ENCODE peak calls at places on chromosomes 5 and 9, in five cellular contexts. E is mesendoderm, I is IMR-90, K is SW 1271, H is retina. U is an unnamed sample.
A peak's percentile ranks its signal among the peaks of the same experiment; 100 is the strongest.

GRCh38 chr5:95352686-95353085 is 38.5 kb upstream of the FAM81B start:
- DNase-seq in E (no peak), I (no peak), K (no peak), H (no peak), U (no peak)

GRCh38 chr5:142398719-142399034 is 73.9 kb upstream of the SPRY4 start:
- DNase-seq in E (no peak), I (no peak), K (no peak), H (no peak), U (no peak)

GRCh38 chr9:95305770-95306492 is 11.6 kb downstream of the FANCC start:
- DNase-seq in E (no peak), I (peak; percentile 55), K (no peak), H (no peak), U (peak; percentile 23)

GRCh38 chr5:141879941-141880738 is 1.9 kb upstream of the PCDH1 start:
- DNase-seq in E (no peak), I (no peak), K (no peak), H (peak; percentile 32), U (no peak)

GRCh38 chr5:177416334-177416733 is 7.0 kb upstream of the F12 start:
- DNase-seq in E (no peak), I (peak; percentile 35), K (no peak), H (no peak), U (peak; percentile 72)

GRCh38 chr5:91217859-91218258 is 165.3 kb downstream of the ARRDC3 start:
- DNase-seq in E (no peak), I (no peak), K (no peak), H (no peak), U (no peak)

GRCh38 chr9:87271696-87272477 is 225.8 kb upstream of the DAPK1 start:
- DNase-seq in E (no peak), I (peak; percentile 13), K (no peak), H (no peak), U (no peak)

GRCh38 chr5:176810084-176810597 is at the start of gene UNC5A:
- DNase-seq in E (peak; percentile 73), I (peak; percentile 17), K (no peak), H (peak; percentile 87), U (peak; percentile 36)

GRCh38 chr5:171606414-171607024 is 179.1 kb upstream of the SMIM23 start:
- DNase-seq in E (no peak), I (peak; percentile 10), K (no peak), H (no peak), U (peak; percentile 10)

GRCh38 chr9:125343518-125344284 is 82.1 kb downstream of the GAPVD1 start:
- DNase-seq in E (peak; percentile 96), I (peak; percentile 76), K (no peak), H (peak; percentile 3), U (peak; percentile 63)

GRCh38 chr5:4370218-4370617 is 769.9 kb upstream of the ADAMTS16 start:
- DNase-seq in E (no peak), I (no peak), K (no peak), H (no peak), U (no peak)

GRCh38 chr9:115146581-115147021 is 28.6 kb upstream of the TNC start:
- DNase-seq in E (peak; percentile 93), I (peak; percentile 96), K (no peak), H (no peak), U (peak; percentile 77)

GRCh38 chr9:3732077-3733038 is 206.6 kb upstream of the RFX3 start:
- DNase-seq in E (peak; percentile 88), I (peak; percentile 90), K (no peak), H (peak; percentile 87), U (peak; percentile 92)

GRCh38 chr9:114153761-114154596 is 1.4 kb upstream of the COL27A1 start:
- DNase-seq in E (peak; percentile 85), I (peak; percentile 25), K (peak; percentile 14), H (peak; percentile 54), U (no peak)

GRCh38 chr9:2018764-2019548 is 3.8 kb downstream of the SMARCA2 start:
- DNase-seq in E (no peak), I (no peak), K (no peak), H (peak; percentile 14), U (no peak)

GRCh38 chr9:131530930-131531832 is at the start of gene UCK1:
- DNase-seq in E (peak; percentile 88), I (peak; percentile 62), K (peak; percentile 49), H (peak; percentile 95), U (peak; percentile 80)

GRCh38 chr5:142749321-142749720 is 20.9 kb upstream of the ARHGAP26 start:
- DNase-seq in E (peak; percentile 57), I (peak; percentile 77), K (no peak), H (no peak), U (peak; percentile 67)

GRCh38 chr5:84237126-84237525 is 147.6 kb downstream of the EDIL3 start:
- DNase-seq in E (no peak), I (no peak), K (no peak), H (no peak), U (no peak)

GRCh38 chr9:123375725-123376132 is 19.7 kb downstream of the CRB2 start:
- DNase-seq in E (peak; percentile 78), I (no peak), K (no peak), H (peak; percentile 62), U (no peak)

GRCh38 chr5:59460368-59461153 is 433.0 kb downstream of the PDE4D start:
- DNase-seq in E (peak; percentile 26), I (no peak), K (no peak), H (peak; percentile 50), U (no peak)

GRCh38 chr5:92353107-92354030 is 970.3 kb upstream of the ARRDC3 start:
- DNase-seq in E (no peak), I (peak; percentile 64), K (no peak), H (no peak), U (peak; percentile 18)

GRCh38 chr5:110757118-110757729 is 18.4 kb downstream of the SLC25A46 start:
- DNase-seq in E (peak; percentile 55), I (peak; percentile 60), K (no peak), H (peak; percentile 27), U (peak; percentile 77)

GRCh38 chr5:75707911-75708509 is 9.2 kb downstream of the POC5 start:
- DNase-seq in E (no peak), I (peak; percentile 9), K (no peak), H (no peak), U (no peak)

GRCh38 chr9:117412841-117413240 is 2.0 kb downstream of the ASTN2 start:
- DNase-seq in E (peak; percentile 5), I (no peak), K (no peak), H (peak; percentile 49), U (no peak)

GRCh38 chr5:67552773-67553172 is 356.2 kb upstream of the CD180 start:
- DNase-seq in E (no peak), I (no peak), K (no peak), H (no peak), U (no peak)

U was measured in fibroblast of pulmonary artery.